ENCODE peak calls at places on chromosomes 4 and X, in eight cellular contexts. T is stromal cell of bone marrow, V is lung, W is mammary epithelial cell, G is AG08396, R is non-pigmented ciliary epithelial cell, U is GM04504, X is SK-N-DZ. H is an unnamed sample.

GRCh38 chr4:156803056-156803455 is 168.5 kb downstream of the PDGFC start:
- DNase-seq in T (no peak), V (no peak), W (peak), G (no peak), R (no peak), U (peak), X (no peak), H (no peak)

GRCh38 chr4:2350982-2351381 is 67.5 kb downstream of the ZFYVE28 start:
- DNase-seq in T (no peak), V (no peak), W (no peak), G (no peak), R (no peak), U (no peak), X (no peak), H (no peak)

GRCh38 chrX:40174594-40175415 is 77.0 kb upstream of the BCOR start:
- DNase-seq in T (no peak), V (no peak), W (no peak), G (peak), R (no peak), U (no peak), X (peak), H (no peak)

GRCh38 chr4:113049421-113050355 is at the start of gene ANK2:
- DNase-seq in T (no peak), V (no peak), W (no peak), G (no peak), R (no peak), U (no peak), X (peak), H (no peak)

GRCh38 chr4:61992351-61992750 is 792.2 kb downstream of the ADGRL3 start:
- DNase-seq in T (no peak), V (no peak), W (no peak), G (no peak), R (no peak), U (no peak), X (peak), H (no peak)

GRCh38 chr4:65968873-65969272 is 298.6 kb upstream of the EPHA5 start:
- DNase-seq in T (peak), V (no peak), W (no peak), G (no peak), R (no peak), U (no peak), X (no peak), H (no peak)

GRCh38 chrX:150913511-150913910 is 15.0 kb upstream of the CD99L2 start:
- DNase-seq in T (peak), V (no peak), W (no peak), G (no peak), R (no peak), U (no peak), X (no peak), H (no peak)

GRCh38 chr4:159384619-159385018 is 281.7 kb downstream of the RAPGEF2 start:
- DNase-seq in T (no peak), V (no peak), W (no peak), G (no peak), R (no peak), U (no peak), X (no peak), H (no peak)

GRCh38 chrX:17792842-17793241 is 55.5 kb downstream of the SCML1 start:
- DNase-seq in T (no peak), V (no peak), W (no peak), G (no peak), R (no peak), U (no peak), X (no peak), H (no peak)

GRCh38 chr4:29278580-29278979 is 1441.6 kb upstream of the PCDH7 start:
- DNase-seq in T (peak), V (no peak), W (peak), G (no peak), R (peak), U (no peak), X (no peak), H (peak)

H was measured in astrocyte of the cerebellum.